ENCODE peak calls at places on chromosome 22, in ten cellular contexts. T is left lung; A is fibroblast of lung; Z is CD8-positive, alpha-beta memory T cell; W is IMR-90; S is cardiac muscle cell; B is CD8-positive, alpha-beta T cell; G is right cardiac atrium; O is BE2C; J is left ventricle myocardium inferior. E is an unnamed sample. For H3K4me1, the result is how much of the 10 kb centered on the place peaks cover.

GRCh38 chr22:26320469-26320868 is 108.6 kb upstream of the ASPHD2 start:
- DNase-seq in B (no peak), A (no peak), Z (no peak), G (no peak), J (no peak), S (no peak), T (no peak), O (no peak), W (no peak), E (no peak)

GRCh38 chr22:48259991-48260670 is 1497.7 kb downstream of the TBC1D22A start:
- DNase-seq in S (no peak), A (no peak), W (no peak), B (no peak), Z (no peak), T (no peak), G (no peak), J (no peak), O (no peak), E (no peak)

GRCh38 chr22:37675930-37676571 is 615 bp downstream of the LGALS1 start:
- DNase-seq in B (no peak), G (peak), S (no peak), W (no peak), Z (no peak), J (peak), O (peak), T (no peak), A (peak), E (peak)

GRCh38 chr22:41752011-41752975 is 48.2 kb upstream of the CCDC134 start:
- DNase-seq in O (no peak), J (no peak), A (no peak), T (no peak), W (no peak), Z (no peak), B (no peak), G (no peak), S (no peak), E (no peak)

GRCh38 chr22:48973694-48974041 is 854.0 kb downstream of the BRD1 start:
- DNase-seq in T (peak), Z (no peak), J (no peak), O (no peak), B (no peak), G (no peak), A (no peak), W (no peak), S (no peak), E (no peak)

GRCh38 chr22:19970479-19971275 is 29.1 kb upstream of the TXNRD2 start:
- DNase-seq in W (peak), A (peak), T (peak), B (peak), S (peak), J (peak), G (peak), Z (peak), O (peak), E (peak)

GRCh38 chr22:44245438-44245837 is 64.7 kb downstream of the PARVG start:
- DNase-seq in S (no peak), W (no peak), G (no peak), J (peak), O (no peak), B (peak), T (no peak), A (no peak), Z (no peak), E (no peak)

GRCh38 chr22:25869771-25870170 is 127.8 kb downstream of the MYO18B start:
- DNase-seq in G (no peak), Z (no peak), A (no peak), T (no peak), O (no peak), B (no peak), J (no peak), W (no peak), S (no peak), E (no peak)

GRCh38 chr22:20066617-20067383 is 13.2 kb upstream of the DGCR8 start:
- DNase-seq in S (no peak), T (peak), Z (no peak), B (no peak), W (no peak), A (no peak), J (no peak), G (no peak), O (no peak), E (no peak)

GRCh38 chr22:47082505-47082904 is 320.1 kb downstream of the TBC1D22A start:
- DNase-seq in S (no peak), B (no peak), A (no peak), Z (no peak), W (no peak), J (no peak), G (no peak), O (no peak), T (no peak), E (no peak)
- H3K4me1 ChIP-seq in S (under half), B (under half), A (under half), Z (under half), W (under half), J (under half), G (under half), O (under half), T (under half), E (under half)

GRCh38 chr22:18108187-18108586 is 2.4 kb upstream of the TUBA8 start:
- DNase-seq in W (no peak), J (no peak), O (no peak), A (no peak), G (no peak), S (no peak), T (no peak), Z (no peak), B (no peak), E (no peak)

GRCh38 chr22:18110194-18110943 is at the start of gene TUBA8:
- DNase-seq in A (peak), T (no peak), Z (no peak), W (peak), G (peak), O (peak), S (peak), B (no peak), J (peak), E (no peak)

GRCh38 chr22:18110944-18111758 is 542 bp downstream of the TUBA8 start:
- DNase-seq in W (no peak), O (no peak), B (no peak), G (no peak), S (no peak), Z (no peak), T (no peak), A (no peak), J (no peak), E (no peak)

GRCh38 chr22:18111759-18112330 is 1.2 kb downstream of the TUBA8 start:
- DNase-seq in Z (no peak), J (peak), W (no peak), S (no peak), G (peak), T (no peak), B (no peak), O (no peak), A (no peak), E (no peak)

GRCh38 chr22:18109410-18110193 is 1.0 kb upstream of the TUBA8 start:
- DNase-seq in A (no peak), W (no peak), G (no peak), S (no peak), T (no peak), B (no peak), J (no peak), Z (no peak), O (no peak), E (no peak)
- H3K4me3 ChIP-seq in A (no peak), W (no peak), G (no peak), S (no peak), T (peak), B (peak), J (peak), Z (no peak), O (no peak), E (no peak)

DNA sequence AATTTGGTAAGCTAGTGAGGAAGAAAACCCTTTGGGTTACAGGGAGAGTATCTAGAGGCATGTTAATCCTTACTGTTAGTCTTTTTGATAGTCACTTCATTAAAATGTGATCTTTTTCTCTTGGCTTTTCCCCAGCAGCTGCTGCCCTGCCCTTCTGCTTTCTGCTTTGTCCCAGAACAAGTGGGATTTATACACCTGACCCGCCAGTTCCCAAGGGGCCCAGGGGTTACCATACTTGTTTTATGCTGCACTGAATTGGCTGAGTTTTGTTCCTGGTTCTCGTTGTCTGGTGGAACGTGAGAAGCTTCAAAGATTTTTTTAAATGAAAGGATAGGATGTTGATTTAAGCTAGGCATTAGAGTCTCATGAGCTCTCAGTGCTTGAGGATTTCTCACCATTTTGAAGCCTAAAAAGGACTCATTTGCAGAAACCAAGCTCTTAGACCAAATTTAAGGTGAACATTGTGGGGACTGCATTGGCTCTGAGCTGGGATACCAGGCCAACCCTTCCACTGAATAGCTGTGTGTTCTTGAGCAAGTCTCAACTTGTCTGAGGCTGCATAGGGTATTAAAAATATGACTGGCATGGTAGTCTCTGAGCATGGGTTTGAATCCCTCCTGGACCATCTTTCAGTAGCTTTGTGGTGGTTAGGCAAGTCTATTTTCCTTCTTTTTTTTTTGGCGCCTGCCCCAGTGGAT is 6.6 kb downstream of the LIMK2 start:
- DNase-seq in B (no peak), G (no peak), O (no peak), A (no peak), T (no peak), W (no peak), Z (no peak), J (no peak), S (no peak), E (no peak)
- H3K4me1 ChIP-seq in B (under half), G (under half), O (under half), A (under half), T (under half), W (under half), Z (under half), J (half or more), S (under half), E (under half)

DNA sequence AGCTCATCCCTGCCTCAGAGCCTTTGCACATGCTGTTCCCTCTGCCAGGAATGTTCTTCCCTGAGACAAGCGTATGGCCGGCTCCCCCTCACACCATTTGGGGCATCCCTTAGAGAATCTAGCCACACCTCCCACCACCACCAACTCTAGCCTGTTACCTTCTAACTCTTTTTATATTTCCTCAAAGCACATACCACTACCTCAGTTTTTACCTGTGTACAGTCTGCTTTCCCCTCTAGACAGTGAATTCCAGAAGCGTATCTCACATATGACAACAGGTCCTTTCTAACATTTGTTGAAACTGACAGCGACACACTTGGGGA is 75.1 kb upstream of the ARFGAP3 start:
- DNase-seq in S (no peak), A (no peak), G (no peak), T (no peak), O (no peak), W (no peak), J (no peak), B (no peak), Z (no peak), E (no peak)
- H3K4me3 ChIP-seq in S (no peak), A (no peak), G (no peak), T (no peak), O (no peak), W (no peak), J (peak), B (no peak), Z (no peak), E (no peak)

GRCh38 chr22:42914511-42915076 is 57.5 kb upstream of the ARFGAP3 start:
- DNase-seq in O (no peak), Z (no peak), A (no peak), T (no peak), B (no peak), J (no peak), G (no peak), W (no peak), S (no peak), E (no peak)
- H3K4me1 ChIP-seq in O (under half), Z (under half), A (under half), T (under half), B (under half), J (half or more), G (under half), W (under half), S (under half), E (under half)

GRCh38 chr22:23836281-23836680 is 2.5 kb downstream of the DERL3 start:
- DNase-seq in B (no peak), O (no peak), T (peak), A (no peak), Z (no peak), J (no peak), S (no peak), W (no peak), G (no peak), E (no peak)
- H3K4me3 ChIP-seq in B (no peak), O (no peak), T (no peak), A (no peak), Z (no peak), J (no peak), S (no peak), W (no peak), G (no peak), E (no peak)

GRCh38 chr22:46062232-46062615 is 85.3 kb upstream of the WNT7B start:
- DNase-seq in B (no peak), A (no peak), G (no peak), J (no peak), W (no peak), T (no peak), Z (no peak), S (no peak), O (no peak), E (no peak)
- H3K4me1 ChIP-seq in B (under half), A (under half), G (under half), J (half or more), W (under half), T (under half), Z (under half), S (under half), O (under half), E (under half)

GRCh38 chr22:22486132-22486899 is 22.2 kb downstream of the ZNF280B start:
- DNase-seq in Z (no peak), O (no peak), J (no peak), B (no peak), T (no peak), W (no peak), A (no peak), S (no peak), G (no peak), E (no peak)

GRCh38 chr22:22485524-22485923 is 23.0 kb downstream of the ZNF280B start:
- DNase-seq in O (no peak), G (no peak), S (no peak), W (no peak), T (no peak), B (no peak), J (no peak), A (no peak), Z (no peak), E (no peak)

GRCh38 chr22:22487059-22487458 is 21.5 kb downstream of the ZNF280B start:
- DNase-seq in T (no peak), J (no peak), S (no peak), O (no peak), Z (no peak), G (no peak), W (no peak), A (no peak), B (no peak), E (no peak)

GRCh38 chr22:22488736-22489135 is 19.8 kb downstream of the ZNF280B start:
- DNase-seq in J (no peak), B (no peak), O (no peak), A (no peak), W (no peak), G (no peak), S (no peak), Z (no peak), T (no peak), E (no peak)

GRCh38 chr22:22487869-22488597 is 20.5 kb downstream of the ZNF280B start:
- DNase-seq in T (no peak), G (no peak), A (no peak), B (no peak), W (no peak), J (no peak), Z (no peak), S (no peak), O (no peak), E (no peak)
- H3K4me3 ChIP-seq in T (no peak), G (no peak), A (no peak), B (no peak), W (no peak), J (no peak), Z (no peak), S (no peak), O (no peak), E (no peak)

DNA sequence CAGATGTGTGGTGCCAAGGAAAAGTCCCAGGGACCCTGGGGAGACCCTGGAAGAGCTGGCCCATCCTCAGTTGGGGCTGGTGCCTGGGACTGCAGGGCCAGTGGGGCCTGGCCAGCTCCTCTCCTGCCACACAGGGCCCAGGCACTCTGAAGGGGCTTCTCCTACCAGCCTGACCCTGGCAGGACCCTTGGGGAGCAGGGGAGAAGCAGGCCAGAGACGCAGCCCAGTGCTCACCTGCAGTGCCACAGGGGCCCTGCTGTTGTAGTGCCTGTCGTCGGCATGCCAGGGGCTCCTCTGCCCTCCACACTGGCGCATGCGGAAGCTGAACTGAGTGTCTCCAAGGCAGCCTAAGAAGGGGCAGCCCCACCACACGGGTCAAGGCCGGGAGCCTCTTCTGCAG is 9.1 kb downstream of the DENND6B start:
- DNase-seq in S (no peak), T (no peak), O (no peak), G (no peak), W (no peak), Z (no peak), J (no peak), B (no peak), A (no peak), E (no peak)
- H3K4me1 ChIP-seq in S (under half), T (under half), O (under half), G (under half), W (under half), Z (under half), J (under half), B (under half), A (under half), E (under half)

GRCh38 chr22:28710112-28710888 is 30.7 kb upstream of the TTC28 start:
- DNase-seq in W (peak), A (peak), G (no peak), O (no peak), S (no peak), J (no peak), B (no peak), T (no peak), Z (no peak), E (no peak)
- H3K4me3 ChIP-seq in W (no peak), A (no peak), G (peak), O (no peak), S (no peak), J (peak), B (no peak), T (no peak), Z (no peak), E (no peak)